ENCODE peak calls at places on chromosomes 7 and 10, in six cellular contexts. V is PC-3, B is cardiac muscle cell, K is suprapubic skin, E is neural progenitor cell, S is mammary epithelial cell. R is an unnamed sample. For H3K9me3, the result is how much of the 10 kb centered on the place peaks cover.

GRCh38 chr7:148715027-148715426 is 16.3 kb downstream of the CUL1 start:
- DNase-seq in V (no peak), B (no peak), K (no peak), E (no peak), S (peak), R (no peak)

GRCh38 chr10:122019414-122019975 is 30.5 kb downstream of the TACC2 start:
- DNase-seq in V (peak), B (no peak), K (no peak), E (peak), S (peak), R (no peak)

GRCh38 chr10:46555366-46555712 is 1.1 kb downstream of the GPRIN2 start:
- DNase-seq in V (no peak), B (no peak), K (no peak), E (peak), S (no peak), R (no peak)

GRCh38 chr7:6705959-6706665 is 635 bp downstream of the ZNF12 start:
- DNase-seq in V (no peak), B (peak), K (peak), E (peak), S (peak), R (peak)

GRCh38 chr10:132308588-132309451 is 1.1 kb upstream of the STK32C start:
- DNase-seq in V (no peak), B (no peak), K (peak), E (peak), S (no peak), R (no peak)

GRCh38 chr10:71060636-71061426 is 151.5 kb upstream of the UNC5B start:
- DNase-seq in V (no peak), B (no peak), K (no peak), E (peak), S (no peak), R (no peak)

GRCh38 chr10:82742901-82743300 is 867.9 kb downstream of the NRG3 start:
- DNase-seq in V (no peak), B (no peak), K (no peak), E (peak), S (no peak), R (no peak)

GRCh38 chr10:113329121-113329596 is 223.7 kb upstream of the HABP2 start:
- DNase-seq in V (peak), B (peak), K (no peak), E (no peak), S (peak), R (no peak)

GRCh38 chr7:50791921-50792341 is 9.2 kb upstream of the GRB10 start:
- DNase-seq in V (peak), B (peak), K (no peak), E (peak), S (no peak), R (no peak)

GRCh38 chr10:71921319-71922027 is 42.7 kb upstream of the CHST3 start:
- DNase-seq in V (no peak), B (peak), K (peak), E (peak), S (no peak), R (no peak)

GRCh38 chr10:117694251-117694650 is 151.7 kb downstream of the EMX2 start:
- DNase-seq in V (no peak), B (peak), K (no peak), E (no peak), S (no peak), R (no peak)

GRCh38 chr10:101162677-101163076 is 31.6 kb downstream of the TLX1 start:
- DNase-seq in V (no peak), B (no peak), K (no peak), E (no peak), S (no peak), R (no peak)

GRCh38 chr7:98357751-98358161 is 43.1 kb downstream of the BAIAP2L1 start:
- DNase-seq in V (peak), B (peak), K (no peak), E (no peak), S (no peak), R (no peak)

GRCh38 chr10:34491666-34492065 is 323.4 kb downstream of the PARD3 start:
- DNase-seq in V (peak), B (peak), K (no peak), E (no peak), S (no peak), R (no peak)

GRCh38 chr7:132361146-132361545 is 215.1 kb downstream of the PLXNA4 start:
- DNase-seq in V (no peak), B (no peak), K (no peak), E (no peak), S (no peak), R (no peak)

GRCh38 chr7:51069411-51070083 is 247.1 kb downstream of the COBL start:
- DNase-seq in V (peak), B (no peak), K (no peak), E (no peak), S (peak), R (no peak)

GRCh38 chr7:50362712-50363282 is 58.3 kb downstream of the IKZF1 start:
- DNase-seq in V (no peak), B (no peak), K (no peak), E (no peak), S (no peak), R (no peak)

GRCh38 chr7:2106920-2107319 is 125.8 kb downstream of the MAD1L1 start:
- DNase-seq in V (peak), B (peak), K (no peak), E (peak), S (peak), R (no peak)

GRCh38 chr7:82264752-82265305 is 178.7 kb downstream of the CACNA2D1 start:
- DNase-seq in V (no peak), B (no peak), K (no peak), E (no peak), S (no peak), R (no peak)

GRCh38 chr7:109527833-109528232 is 958.2 kb downstream of the DNAJB9 start:
- DNase-seq in V (no peak), B (no peak), K (no peak), E (no peak), S (no peak), R (no peak)

GRCh38 chr10:31689233-31689632 is 239.4 kb downstream of the ARHGAP12 start:
- DNase-seq in V (no peak), B (no peak), K (no peak), E (no peak), S (no peak), R (no peak)

GRCh38 chr10:31683682-31684081 is 244.9 kb downstream of the ARHGAP12 start:
- DNase-seq in V (no peak), B (no peak), K (no peak), E (peak), S (no peak), R (no peak)

GRCh38 chr10:31687545-31688482 is 240.8 kb downstream of the ARHGAP12 start:
- DNase-seq in V (no peak), B (no peak), K (no peak), E (no peak), S (no peak), R (no peak)

GRCh38 chr10:31686566-31686965 is 242.1 kb downstream of the ARHGAP12 start:
- DNase-seq in V (no peak), B (no peak), K (no peak), E (no peak), S (no peak), R (no peak)
- H3K9me3 ChIP-seq in V (under half), B (under half), K (under half), E (under half), S (under half), R (under half)

DNA sequence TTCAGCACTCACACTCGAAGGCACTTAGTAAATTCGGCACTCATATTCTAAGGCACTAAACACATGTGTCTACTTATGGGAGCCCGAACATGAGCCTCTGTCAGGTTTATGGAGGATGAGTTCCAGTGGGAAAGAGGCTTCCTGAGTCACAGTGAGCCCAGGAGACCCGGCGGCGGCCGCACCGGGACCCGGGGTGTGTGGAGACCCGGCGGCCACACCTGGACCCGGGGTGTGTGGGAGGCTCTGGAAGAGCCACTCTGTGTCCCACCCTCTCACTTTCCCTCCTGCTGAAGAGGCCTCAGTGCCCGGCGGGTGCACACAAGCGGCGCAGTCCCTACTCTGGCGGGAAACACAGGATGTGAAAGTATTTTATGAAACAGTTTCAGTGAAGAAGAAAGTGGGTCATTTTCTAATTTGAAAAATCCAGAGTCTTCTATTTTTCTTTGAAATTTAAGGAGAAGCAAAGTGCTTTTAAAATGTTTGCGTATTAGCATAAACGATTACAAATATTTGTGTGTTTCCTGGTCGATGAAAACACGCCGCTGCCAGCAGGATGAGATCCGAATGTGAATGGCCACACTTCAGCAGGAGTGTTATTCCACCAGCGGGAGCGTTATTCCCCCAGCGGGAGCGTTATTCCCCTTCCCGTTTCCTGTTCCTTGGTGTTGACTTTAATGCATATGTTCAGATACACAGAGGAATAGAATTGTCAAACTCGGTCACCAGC is 625.1 kb downstream of the DNAJB6 start:
- DNase-seq in V (no peak), B (no peak), K (no peak), E (no peak), S (no peak), R (no peak)
- H3K9me3 ChIP-seq in V (under half), B (under half), K (under half), E (under half), S (under half), R (under half)

DNA sequence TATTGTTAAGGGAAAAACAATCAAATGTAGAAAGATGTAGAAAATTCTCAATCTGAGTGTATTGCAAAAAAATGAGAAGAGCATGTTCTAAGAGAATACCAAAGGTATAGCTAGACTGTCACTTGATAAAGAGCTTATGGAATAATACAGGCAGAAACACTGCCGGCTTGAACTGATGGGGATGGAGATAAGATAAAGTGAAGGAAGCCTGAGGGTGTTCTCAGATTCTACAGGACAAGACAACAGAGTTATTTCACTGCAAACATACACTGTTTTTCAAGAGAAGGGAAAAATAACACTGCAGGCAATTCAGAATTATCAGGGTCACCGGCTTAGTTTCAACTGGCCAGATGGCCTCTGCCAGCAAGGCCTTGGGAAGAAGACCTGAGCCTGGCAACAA is 80.0 kb downstream of the ZNF716 start:
- DNase-seq in V (no peak), B (no peak), K (no peak), E (no peak), S (no peak), R (no peak)
- H3K9me3 ChIP-seq in V (under half), B (under half), K (under half), E (under half), S (under half), R (under half)

GRCh38 chr7:155097338-155097737 is 27.2 kb downstream of the HTR5A start:
- DNase-seq in V (peak), B (no peak), K (no peak), E (no peak), S (peak), R (no peak)

GRCh38 chr7:155090647-155091046 is 20.5 kb downstream of the HTR5A start:
- DNase-seq in V (peak), B (no peak), K (no peak), E (no peak), S (peak), R (no peak)

GRCh38 chr7:155094636-155095035 is 24.5 kb downstream of the HTR5A start:
- DNase-seq in V (no peak), B (no peak), K (no peak), E (no peak), S (no peak), R (no peak)

DNA sequence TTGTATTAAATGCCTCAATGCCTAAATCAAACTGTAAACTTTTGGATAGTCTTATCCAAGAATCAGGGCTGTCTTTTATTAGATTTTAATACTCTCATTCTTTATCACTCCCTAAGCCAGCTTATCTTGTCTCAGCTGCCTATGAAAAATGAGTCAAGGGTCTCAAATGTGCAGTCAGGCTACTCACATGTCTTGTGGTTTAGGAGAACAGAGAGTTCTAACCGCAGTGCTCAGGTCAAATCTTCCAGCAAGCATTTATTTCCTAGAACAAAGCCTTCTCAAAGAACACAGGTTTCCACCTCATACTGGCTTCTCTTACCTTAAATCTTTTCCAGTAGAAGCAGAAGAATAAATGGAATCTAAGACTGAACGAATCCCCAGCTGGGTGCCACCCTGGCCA is 23.5 kb downstream of the HTR5A start:
- DNase-seq in V (peak), B (no peak), K (no peak), E (no peak), S (peak), R (no peak)
- H3K9me3 ChIP-seq in V (under half), B (under half), K (under half), E (under half), S (under half), R (under half)

DNA sequence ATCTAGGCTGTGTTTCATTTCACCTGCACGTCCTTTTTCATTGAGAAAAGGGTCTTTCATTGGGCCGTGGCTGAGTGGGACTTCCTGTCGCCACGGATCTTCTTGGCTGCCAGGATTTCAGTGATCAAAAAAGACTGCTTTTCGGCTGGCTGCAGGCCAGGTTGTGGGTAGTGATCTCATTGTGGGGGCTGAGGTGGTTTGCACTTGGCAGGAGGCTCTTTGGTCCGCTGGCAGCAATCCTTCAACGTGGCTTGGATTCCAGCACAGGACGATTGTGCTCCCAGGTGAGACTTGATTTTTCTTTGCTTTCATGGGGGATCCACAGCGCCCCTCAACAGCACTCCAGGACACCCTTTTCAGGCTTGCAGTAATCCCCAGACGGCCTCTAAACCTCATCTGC is 29.0 kb upstream of the ZNF273 start:
- DNase-seq in V (peak), B (no peak), K (peak), E (no peak), S (peak), R (no peak)
- H3K9me3 ChIP-seq in V (under half), B (under half), K (under half), E (under half), S (under half), R (under half)

DNA sequence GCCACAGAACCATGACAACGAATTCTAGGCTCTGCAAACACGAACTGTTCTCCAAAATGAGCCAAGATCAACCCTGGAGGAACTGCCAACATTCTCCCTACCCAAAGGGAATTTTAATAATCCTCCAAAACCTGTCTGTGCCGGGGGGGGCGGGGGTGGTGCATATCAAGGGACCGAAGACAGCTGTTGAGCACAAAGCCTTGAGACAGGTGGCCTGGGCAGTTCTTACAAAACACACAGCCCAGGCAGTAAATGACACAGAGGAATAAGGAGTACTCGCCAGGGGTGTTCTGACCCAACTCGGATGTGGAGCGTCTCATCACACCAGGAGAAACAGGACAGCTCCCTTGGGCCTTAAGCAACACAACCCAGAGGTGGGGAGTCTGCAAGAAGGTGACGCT is 35.6 kb downstream of the PLAC9 start:
- DNase-seq in V (no peak), B (no peak), K (no peak), E (no peak), S (no peak), R (no peak)
- H3K9me3 ChIP-seq in V (under half), B (under half), K (under half), E (under half), S (under half), R (under half)

DNA sequence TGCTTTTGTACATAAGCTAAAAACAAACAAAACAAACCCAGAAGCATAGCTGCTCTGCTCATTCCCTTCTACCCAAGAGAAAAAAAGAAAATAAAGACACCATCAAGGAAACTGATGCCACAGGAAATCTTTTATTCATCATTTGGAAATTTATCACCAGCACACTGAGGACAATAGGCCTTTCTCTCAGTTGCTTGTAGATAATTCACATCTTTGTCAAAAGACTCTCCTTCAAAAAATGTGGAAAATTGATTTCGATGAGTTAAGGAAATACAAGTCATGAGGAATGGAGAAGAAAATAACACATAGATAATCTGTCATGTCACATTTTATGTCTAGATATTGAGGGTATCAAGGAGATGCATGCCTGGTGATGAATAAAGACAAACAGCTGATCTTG is 53.5 kb downstream of the ZNF37A start:
- DNase-seq in V (no peak), B (no peak), K (no peak), E (no peak), S (no peak), R (no peak)
- H3K9me3 ChIP-seq in V (under half), B (under half), K (under half), E (under half), S (under half), R (under half)

DNA sequence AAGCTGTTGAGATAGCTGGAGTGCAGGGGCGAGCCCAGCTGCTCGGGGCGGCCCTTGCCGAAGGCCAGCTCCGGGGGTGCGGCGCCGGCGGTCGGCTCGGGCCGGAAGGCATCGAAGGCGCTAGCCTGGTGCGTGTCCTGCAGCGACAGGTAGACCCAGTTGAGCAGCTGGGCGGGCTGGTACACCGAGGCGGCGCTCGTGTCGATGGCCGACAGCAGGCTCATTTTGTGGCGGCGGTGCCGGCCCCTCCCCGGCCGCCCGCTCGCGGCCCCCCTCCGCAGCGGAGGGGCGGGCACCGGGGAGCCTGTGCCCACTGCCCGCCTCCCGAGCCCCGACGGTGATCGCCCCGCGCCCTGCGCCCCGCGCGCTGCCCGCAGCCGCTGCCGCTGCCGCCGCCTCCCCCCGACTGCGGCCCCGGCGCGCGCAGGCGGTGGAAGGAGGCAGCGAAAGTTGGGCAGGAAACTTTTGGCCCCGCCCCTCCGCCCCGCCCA is at the start of gene ZCCHC24:
- DNase-seq in V (peak), B (no peak), K (peak), E (no peak), S (peak), R (no peak)
- H3K9me3 ChIP-seq in V (under half), B (under half), K (under half), E (under half), S (under half), R (under half)